ENCODE peak calls at places on chromosomes 7 and 10, in five cellular contexts. Y, Q, H, K and P are unnamed samples. For H3K27me3, the result is how much of the 10 kb centered on the place peaks cover.

GRCh38 chr10:122127943-122128342 is 139.0 kb downstream of the TACC2 start:
- DNase-seq in Y (peak), Q (peak), K (no peak), H (no peak), P (no peak)

GRCh38 chr7:69365588-69366241 is 232.6 kb upstream of the AUTS2 start:
- DNase-seq in Y (no peak), H (no peak), Q (peak), K (no peak), P (no peak)

GRCh38 chr10:34286136-34286739 is 528.9 kb downstream of the PARD3 start:
- DNase-seq in Q (no peak), K (no peak), Y (no peak), H (no peak), P (no peak)

GRCh38 chr7:93011351-93012294 is 106.2 kb downstream of the SAMD9 start:
- DNase-seq in K (no peak), Y (no peak), H (no peak), Q (peak), P (no peak)

GRCh38 chr10:79298403-79299244 is 48.6 kb upstream of the PPIF start:
- DNase-seq in K (no peak), H (no peak), Y (peak), Q (peak), P (peak)

GRCh38 chr10:83991986-83992753 is 147.1 kb upstream of the GHITM start:
- DNase-seq in H (peak), K (peak), Y (no peak), Q (peak), P (peak)

GRCh38 chr7:129774359-129774758 is 162.8 kb downstream of the NRF1 start:
- DNase-seq in Y (no peak), K (peak), H (peak), Q (no peak), P (no peak)

GRCh38 chr7:65809259-65809981 is 63.5 kb upstream of the VKORC1L1 start:
- DNase-seq in H (peak), K (no peak), Q (no peak), Y (no peak), P (no peak)

GRCh38 chr10:132788831-132789219 is 2.9 kb upstream of the NKX6-2 start:
- DNase-seq in H (peak), Q (no peak), K (peak), Y (no peak), P (no peak)
- TF ChIP-seq EZH2 in H (peak), Q (peak), K (no peak), Y (no peak), P (peak)

DNA sequence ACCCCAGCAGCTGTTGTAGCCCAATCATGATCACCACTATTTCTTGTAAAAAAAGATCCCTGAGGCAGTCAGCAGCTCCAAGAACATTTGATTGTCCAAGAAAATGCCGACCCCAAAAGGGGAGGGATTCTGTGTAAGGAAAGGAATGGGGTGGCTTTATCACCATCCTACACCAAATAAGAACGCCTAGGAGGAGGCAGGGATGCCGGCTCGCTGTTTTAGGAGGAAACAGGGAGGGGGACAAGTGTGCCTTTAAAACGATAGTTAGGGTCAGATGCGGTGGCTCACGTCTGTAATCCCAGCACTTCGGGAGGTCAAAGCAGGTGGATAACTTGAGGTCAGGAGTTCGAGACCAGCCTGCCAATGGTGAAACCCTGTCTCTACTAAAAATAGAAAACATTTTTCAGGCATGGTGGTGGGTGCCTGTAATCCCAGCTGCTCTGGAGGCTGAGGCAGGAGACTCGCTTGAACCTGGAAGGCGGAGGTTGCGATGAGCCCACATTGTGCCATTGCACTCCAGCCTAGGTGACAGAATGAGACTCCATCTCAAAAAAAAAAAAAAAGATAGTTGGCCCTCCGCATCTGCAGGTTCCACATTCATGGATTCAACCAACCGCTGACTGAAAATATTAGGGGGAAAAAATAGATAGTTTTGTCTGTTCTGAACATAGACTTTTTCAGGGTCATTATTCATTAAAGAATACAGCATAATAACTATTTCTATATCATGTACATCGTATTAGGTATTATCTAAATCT is 63.6 kb downstream of the PDIA4 start:
- DNase-seq in K (no peak), Y (peak), Q (no peak), H (peak), P (no peak)
- H3K27ac ChIP-seq in K (peak), Y (no peak), Q (no peak), H (no peak), P (no peak)

DNA sequence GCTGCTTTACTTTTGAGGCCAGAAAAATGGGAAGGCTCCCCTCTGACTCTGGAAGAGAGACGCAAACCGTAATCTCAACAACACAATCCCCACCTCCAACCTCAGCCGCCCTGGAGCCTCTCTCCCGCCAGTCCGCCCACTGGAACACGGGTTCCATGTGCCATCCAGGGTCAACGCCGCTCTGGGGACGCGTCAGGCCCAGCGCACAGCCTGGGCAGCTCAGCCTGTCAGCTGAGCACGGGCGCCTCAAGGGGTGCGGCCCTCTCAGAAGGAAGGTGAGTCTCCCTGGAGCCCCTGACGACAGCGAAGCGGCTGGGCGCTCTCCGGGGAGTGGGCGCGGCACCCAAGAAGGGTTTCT is 1.2 kb upstream of the SLC18A3 start:
- DNase-seq in Y (no peak), H (peak), K (peak), Q (no peak), P (no peak)
- H3K27me3 ChIP-seq in Y (under half), H (half or more), K (half or more), Q (half or more), P (half or more)

GRCh38 chr7:117324940-117325339 is 2.1 kb upstream of the WNT2 start:
- DNase-seq in H (peak), Q (no peak), K (peak), Y (no peak), P (no peak)

GRCh38 chr7:117323877-117324699 is 1.2 kb upstream of the WNT2 start:
- DNase-seq in Q (peak), H (peak), K (peak), Y (peak), P (peak)

GRCh38 chr7:117320523-117320922 is 2.3 kb downstream of the WNT2 start:
- DNase-seq in Q (no peak), Y (no peak), H (no peak), K (no peak), P (no peak)

GRCh38 chr7:117323585-117323876 is 673 bp upstream of the WNT2 start:
- DNase-seq in H (peak), Q (no peak), K (peak), Y (no peak), P (no peak)

GRCh38 chr7:117322741-117323584 is at the start of gene WNT2:
- DNase-seq in H (peak), Q (peak), Y (no peak), K (peak), P (peak)
- TF ChIP-seq EZH2 in H (peak), Q (peak), Y (no peak), K (peak), P (peak)